ENCODE peak calls at places on chromosomes 12 and 14, in ten cellular contexts. P is vagina, U is GM12892, T is transverse colon, Q is sigmoid colon, M is GM12891, R is stomach, X is spleen, C is HepG2, S is breast epithelium. J is an unnamed sample.

GRCh38 chr14:105486974-105487448 is 325 bp downstream of the CRIP1 start:
- DNase-seq in P (no peak), S (no peak), M (no peak), Q (peak), U (no peak), R (no peak), X (peak), T (peak), C (no peak), J (no peak)

GRCh38 chr12:130017571-130018449 is 114.0 kb upstream of the TMEM132D start:
- DNase-seq in M (no peak), S (no peak), U (no peak), C (no peak), P (no peak), X (no peak), R (no peak), T (no peak), Q (peak), J (no peak)

GRCh38 chr14:22772725-22773124 is 6.2 kb downstream of the OXA1L start:
- DNase-seq in P (no peak), S (no peak), C (no peak), T (no peak), M (no peak), U (no peak), Q (no peak), R (no peak), X (no peak), J (no peak)

GRCh38 chr14:20469890-20470858 is 968 bp downstream of the PNP start:
- DNase-seq in S (no peak), Q (peak), T (peak), R (peak), P (no peak), C (peak), U (no peak), X (peak), M (peak), J (no peak)

GRCh38 chr14:59699422-59699821 is 122.8 kb upstream of the CCDC175 start:
- DNase-seq in S (no peak), Q (no peak), T (no peak), M (no peak), C (no peak), X (no peak), R (no peak), P (no peak), U (no peak), J (no peak)

GRCh38 chr12:60106207-60106606 is 510.4 kb downstream of the SLC16A7 start:
- DNase-seq in S (no peak), U (no peak), X (no peak), Q (no peak), M (no peak), C (no peak), T (no peak), P (no peak), R (no peak), J (no peak)

GRCh38 chr14:42057176-42057575 is 450.5 kb downstream of the LRFN5 start:
- DNase-seq in C (no peak), R (no peak), S (no peak), P (no peak), X (no peak), Q (no peak), M (no peak), U (no peak), T (no peak), J (no peak)

GRCh38 chr14:39310071-39310470 is 76.4 kb downstream of the MIA2 start:
- DNase-seq in T (no peak), M (no peak), R (no peak), S (no peak), X (no peak), U (no peak), C (no peak), P (no peak), Q (no peak), J (no peak)

GRCh38 chr14:32621585-32621984 is 292.5 kb downstream of the AKAP6 start:
- DNase-seq in T (no peak), R (no peak), P (no peak), U (no peak), C (no peak), X (no peak), M (no peak), S (no peak), Q (no peak), J (no peak)

GRCh38 chr12:6772729-6773661 is 675 bp downstream of the LAG3 start:
- DNase-seq in Q (no peak), T (no peak), C (no peak), R (no peak), S (no peak), P (no peak), X (no peak), M (no peak), U (no peak), J (no peak)

GRCh38 chr12:6770600-6770999 is 1.7 kb upstream of the LAG3 start:
- DNase-seq in U (no peak), M (no peak), X (no peak), Q (no peak), C (no peak), T (no peak), S (no peak), R (no peak), P (no peak), J (no peak)

GRCh38 chr12:6771091-6771495 is 1.2 kb upstream of the LAG3 start:
- DNase-seq in X (no peak), Q (peak), P (no peak), R (no peak), M (no peak), T (no peak), C (no peak), U (no peak), S (peak), J (no peak)

GRCh38 chr12:6772331-6772695 is at the start of gene LAG3:
- DNase-seq in Q (no peak), M (no peak), C (no peak), U (no peak), R (no peak), T (peak), P (no peak), S (no peak), X (no peak), J (no peak)

GRCh38 chr12:6771509-6772330 is 600 bp upstream of the LAG3 start:
- DNase-seq in R (no peak), S (no peak), Q (no peak), X (no peak), P (no peak), C (no peak), U (no peak), M (no peak), T (no peak), J (no peak)
- TF ChIP-seq POLR2AphosphoS5 in R (peak), S (peak), Q (no peak), X (no peak), P (no peak), C (peak), U (no peak), M (no peak), T (no peak), J (no peak)

GRCh38 chr14:49867831-49868719 is 15.5 kb upstream of the NEMF start:
- DNase-seq in Q (peak), C (peak), R (peak), M (peak), X (peak), U (peak), S (peak), P (no peak), T (peak), J (peak)
- TF ChIP-seq POLR2A in Q (peak), C (peak), R (no peak), M (peak), X (peak), U (peak), S (peak), P (peak), T (peak), J (peak)

GRCh38 chr14:24051789-24052655 is at the start of gene CARMIL3:
- DNase-seq in R (peak), T (peak), P (no peak), C (peak), X (peak), U (peak), Q (peak), M (peak), S (no peak), J (peak)
- TF ChIP-seq POLR2AphosphoS5 in R (peak), T (peak), P (no peak), C (peak), X (peak), U (no peak), Q (no peak), M (no peak), S (peak), J (no peak)

DNA sequence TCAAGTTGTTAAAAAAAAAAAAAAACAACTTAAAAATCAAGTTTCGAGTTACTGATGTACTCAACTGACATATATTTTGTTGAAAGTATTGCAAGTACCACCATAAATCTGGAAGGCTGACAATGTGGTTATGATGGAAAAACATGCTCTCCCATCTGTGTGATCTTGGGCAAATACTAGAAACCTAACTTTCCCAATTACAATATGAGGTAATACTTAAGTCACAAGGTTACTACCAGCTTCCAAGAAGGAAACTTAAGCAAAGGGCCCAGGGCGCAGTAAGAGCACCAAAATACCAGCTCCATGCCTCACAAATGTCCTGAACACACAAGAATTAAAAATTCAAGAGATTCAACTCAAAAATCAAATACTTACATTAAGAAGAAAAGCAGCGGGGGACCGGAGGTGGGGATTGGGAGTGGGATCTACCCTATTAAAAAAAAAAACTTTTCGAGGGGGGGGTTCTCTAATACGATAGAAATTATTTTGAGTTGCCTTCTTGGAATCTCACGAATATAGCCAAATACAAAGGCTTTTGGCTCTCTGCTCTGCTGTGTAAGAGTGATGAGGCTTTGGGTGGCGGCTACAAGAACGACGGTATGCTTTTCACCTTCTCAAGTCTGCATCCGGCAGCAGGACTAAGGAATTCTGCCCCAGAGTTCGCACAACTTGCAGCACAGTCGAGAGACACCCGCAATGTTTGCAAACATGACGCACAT is 1.2 kb downstream of the SAV1 start:
- DNase-seq in M (no peak), R (peak), X (no peak), S (peak), Q (peak), P (no peak), C (peak), U (no peak), T (peak), J (peak)
- TF ChIP-seq POLR2A in M (no peak), R (no peak), X (no peak), S (peak), Q (no peak), P (peak), C (no peak), U (no peak), T (no peak), J (peak)

GRCh38 chr12:2267624-2268477 is 215.1 kb downstream of the CACNA1C start:
- DNase-seq in Q (peak), P (no peak), R (no peak), X (no peak), S (peak), M (no peak), C (no peak), U (no peak), T (no peak), J (no peak)
- TF ChIP-seq POLR2AphosphoS5 in Q (peak), P (no peak), R (peak), X (no peak), S (no peak), M (no peak), C (no peak), U (no peak), T (no peak), J (no peak)